ENCODE peak calls at places on chromosomes 7 and 10, in seven cellular contexts. J, T, F, Y, L, G and U are unnamed samples.

GRCh38 chr7:145005601-145006000 is 169.7 kb upstream of the TPK1 start:
- DNase-seq in L (no peak), F (no peak), J (no peak), T (no peak), Y (no peak), G (no peak), U (no peak)

GRCh38 chr10:58254644-58255043 is 13.1 kb downstream of the IPMK start:
- DNase-seq in Y (no peak), G (no peak), F (no peak), L (no peak), T (no peak), J (no peak), U (no peak)

GRCh38 chr7:42237891-42238531 is 1.0 kb upstream of the GLI3 start:
- DNase-seq in Y (no peak), J (no peak), L (peak; percentile 85), T (peak; percentile 49), G (peak; percentile 65), F (no peak), U (peak; percentile 80)

GRCh38 chr7:151122794-151123484 is 36.7 kb downstream of the AGAP3 start:
- DNase-seq in L (no peak), J (no peak), Y (no peak), F (no peak), T (no peak), G (no peak), U (no peak)

GRCh38 chr7:67371429-67372305 is 375.0 kb downstream of the TYW1 start:
- DNase-seq in J (peak; percentile 34), G (peak; percentile 69), F (peak; percentile 47), Y (peak; percentile 61), T (peak; percentile 57), L (peak; percentile 73), U (peak; percentile 92)

GRCh38 chr7:48101880-48102448 is 12.9 kb downstream of the UPP1 start:
- DNase-seq in T (no peak), F (no peak), Y (no peak), J (no peak), L (no peak), G (no peak), U (no peak)

GRCh38 chr7:22653981-22654380 is 73.0 kb upstream of the IL6 start:
- DNase-seq in Y (no peak), J (no peak), F (no peak), L (no peak), G (peak; percentile 84), T (no peak), U (no peak)

GRCh38 chr10:22321156-22321711 is 335 bp downstream of the BMI1 start:
- DNase-seq in L (peak; percentile 64), Y (no peak), G (peak; percentile 67), F (no peak), T (peak; percentile 72), J (peak; percentile 48), U (peak; percentile 68)

GRCh38 chr10:89476676-89477075 is 58.7 kb downstream of the SLC16A12 start:
- DNase-seq in Y (no peak), T (peak; percentile 52), F (no peak), L (no peak), J (no peak), G (no peak), U (no peak)

GRCh38 chr7:144784943-144785342 is 50.9 kb downstream of the TPK1 start:
- DNase-seq in Y (no peak), L (no peak), J (no peak), F (no peak), G (no peak), T (no peak), U (peak; percentile 1)

GRCh38 chr7:17159500-17160037 is 138.9 kb upstream of the AHR start:
- DNase-seq in T (no peak), G (no peak), Y (no peak), L (no peak), J (no peak), F (no peak), U (no peak)

GRCh38 chr7:953547-954327 is 743 bp downstream of the ADAP1 start:
- DNase-seq in T (peak; percentile 71), L (peak; percentile 67), F (no peak), Y (no peak), G (no peak), J (no peak), U (no peak)

GRCh38 chr10:36187382-36188042 is 545.4 kb upstream of the FZD8 start:
- DNase-seq in F (no peak), T (no peak), L (peak; percentile 16), J (no peak), G (no peak), Y (no peak), U (no peak)

GRCh38 chr7:74013539-74014272 is 14.3 kb upstream of the ELN start:
- DNase-seq in G (no peak), J (no peak), F (no peak), Y (no peak), T (no peak), L (no peak), U (no peak)

DNA sequence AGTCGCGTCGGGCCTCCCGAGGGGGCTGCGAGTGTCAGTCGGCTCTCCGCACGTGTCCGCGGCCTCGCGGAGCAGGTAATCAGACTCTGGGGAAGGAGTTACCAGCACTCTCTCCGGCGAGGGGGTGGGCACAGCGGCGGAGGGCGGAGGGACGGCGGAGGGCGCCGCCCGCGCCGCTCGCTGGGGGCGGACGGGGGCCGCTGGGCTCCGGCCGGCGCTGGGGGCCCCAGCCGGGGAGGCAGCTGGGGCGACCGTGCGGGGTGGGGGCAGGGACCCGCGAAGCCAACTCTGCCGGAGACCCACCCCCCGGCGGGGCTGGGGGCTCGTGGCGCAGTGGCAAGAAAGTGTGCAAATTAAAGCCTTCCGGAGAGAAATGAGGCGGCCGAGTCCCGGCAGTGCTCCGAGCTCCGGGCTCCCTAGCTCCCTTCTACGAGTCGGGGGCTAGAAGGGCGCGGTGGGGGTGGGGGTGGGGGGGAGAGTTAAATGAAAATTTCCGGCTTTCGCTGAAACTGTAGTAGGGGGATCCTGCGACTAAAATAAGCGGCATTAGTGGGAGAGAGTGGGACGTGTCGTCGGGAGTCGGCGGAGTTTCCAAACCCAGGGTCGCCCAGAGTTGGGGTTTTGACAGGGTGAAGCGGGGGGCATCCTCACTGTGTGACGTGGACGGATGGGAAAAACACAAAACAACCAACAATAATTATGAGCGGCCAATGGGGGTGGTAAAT is at the start of gene CDK6:
- DNase-seq in L (peak; percentile 61), J (peak; percentile 63), F (no peak), Y (no peak), G (peak; percentile 66), T (peak; percentile 73), U (peak; percentile 62)
- TF ChIP-seq POLR2A in L (peak; percentile 13), J (no peak), F (no peak), Y (no peak), G (no peak), T (peak; percentile 27), U (peak; percentile 81)

GRCh38 chr10:117250409-117250808 is 9.5 kb downstream of the SLC18A2 start:
- DNase-seq in J (no peak), F (no peak), T (no peak), L (no peak), Y (no peak), G (no peak), U (no peak)

GRCh38 chr10:117249493-117250093 is 8.7 kb downstream of the SLC18A2 start:
- DNase-seq in F (no peak), Y (no peak), T (no peak), J (no peak), L (no peak), G (no peak), U (no peak)

GRCh38 chr10:117253908-117254307 is 13.0 kb downstream of the SLC18A2 start:
- DNase-seq in F (no peak), T (no peak), J (no peak), L (no peak), Y (no peak), G (no peak), U (no peak)

GRCh38 chr10:117246997-117247667 is 6.2 kb downstream of the SLC18A2 start:
- DNase-seq in F (no peak), T (no peak), L (no peak), Y (no peak), G (no peak), J (no peak), U (no peak)

DNA sequence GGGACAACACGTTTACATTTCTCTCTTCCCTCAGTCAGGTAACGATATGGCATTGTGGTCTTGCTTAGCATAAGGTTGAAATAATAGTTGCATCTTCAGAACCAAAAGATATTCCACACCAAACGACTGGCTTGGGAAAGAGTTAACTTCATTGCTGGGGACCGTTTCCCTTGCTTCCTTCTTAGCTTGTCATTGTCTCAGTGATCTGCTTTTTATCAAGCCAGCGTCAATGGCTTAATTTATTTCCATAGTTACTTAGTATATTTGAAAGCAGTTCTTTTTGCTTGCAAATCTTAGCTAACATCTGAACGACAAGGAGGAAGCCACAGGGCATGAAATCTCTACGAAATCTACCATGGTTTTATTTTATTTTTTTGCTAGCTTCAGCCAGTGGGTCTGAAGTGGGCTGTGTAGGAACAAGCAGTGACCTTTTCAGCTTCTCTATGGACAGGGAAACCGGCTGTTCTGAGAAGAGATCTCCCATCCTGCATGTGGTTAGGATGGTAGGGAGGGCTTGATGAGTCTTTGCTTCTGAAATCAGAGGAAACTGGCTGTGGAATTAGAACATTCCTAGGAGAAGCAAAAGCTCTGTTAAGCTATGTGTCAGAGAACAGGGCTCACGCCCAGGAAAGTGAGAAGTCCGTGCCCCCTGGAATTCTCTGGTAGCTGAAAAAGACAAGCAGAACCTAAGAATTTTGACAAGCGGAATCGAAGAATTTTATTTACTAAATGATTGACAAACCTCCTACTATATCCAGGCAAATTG is 8.0 kb downstream of the SLC18A2 start:
- DNase-seq in J (no peak), L (no peak), G (no peak), F (no peak), Y (no peak), T (no peak), U (no peak)
- TF ChIP-seq POLR2A in J (no peak), L (no peak), G (no peak), F (no peak), Y (no peak), T (no peak), U (no peak)

DNA sequence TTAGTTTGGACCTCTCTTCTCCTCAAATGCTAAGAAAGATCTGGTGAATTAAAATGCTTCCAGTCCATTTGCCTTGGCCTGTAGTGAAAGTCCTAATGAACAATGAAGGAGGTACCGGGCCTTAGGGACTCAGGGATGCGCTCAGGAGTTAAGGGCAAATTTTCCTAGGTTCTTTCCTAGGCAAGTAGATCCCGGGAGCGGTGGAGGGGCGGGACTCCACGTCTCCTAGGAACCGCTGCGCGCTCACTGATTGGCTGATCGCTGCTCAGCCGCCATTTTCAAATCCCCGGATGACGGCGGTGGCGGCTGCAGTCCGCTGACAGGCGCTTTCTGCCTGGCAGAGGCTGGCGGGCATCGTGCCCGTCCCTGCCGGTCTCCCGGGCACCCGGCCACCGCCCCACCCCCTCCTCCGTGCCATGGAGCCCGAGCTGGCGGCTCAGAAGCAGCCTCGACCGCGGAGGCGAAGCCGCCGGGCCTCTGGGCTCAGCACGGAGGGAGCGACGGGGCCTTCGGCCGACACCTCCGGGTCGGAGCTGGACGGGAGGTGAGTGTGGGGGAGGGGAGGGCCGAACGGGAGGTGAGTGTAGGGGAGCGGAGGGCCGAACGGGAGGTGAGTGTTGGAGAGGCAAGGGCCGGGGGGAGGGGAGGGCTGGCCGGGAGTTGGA is at the start of gene NET1:
- DNase-seq in Y (peak; percentile 83), J (peak; percentile 52), L (peak; percentile 88), G (peak; percentile 95), F (peak; percentile 80), T (peak; percentile 94), U (peak; percentile 70)
- TF ChIP-seq POLR2A in Y (peak; percentile 43), J (peak; percentile 36), L (no peak), G (no peak), F (no peak), T (peak; percentile 68), U (peak; percentile 56)

DNA sequence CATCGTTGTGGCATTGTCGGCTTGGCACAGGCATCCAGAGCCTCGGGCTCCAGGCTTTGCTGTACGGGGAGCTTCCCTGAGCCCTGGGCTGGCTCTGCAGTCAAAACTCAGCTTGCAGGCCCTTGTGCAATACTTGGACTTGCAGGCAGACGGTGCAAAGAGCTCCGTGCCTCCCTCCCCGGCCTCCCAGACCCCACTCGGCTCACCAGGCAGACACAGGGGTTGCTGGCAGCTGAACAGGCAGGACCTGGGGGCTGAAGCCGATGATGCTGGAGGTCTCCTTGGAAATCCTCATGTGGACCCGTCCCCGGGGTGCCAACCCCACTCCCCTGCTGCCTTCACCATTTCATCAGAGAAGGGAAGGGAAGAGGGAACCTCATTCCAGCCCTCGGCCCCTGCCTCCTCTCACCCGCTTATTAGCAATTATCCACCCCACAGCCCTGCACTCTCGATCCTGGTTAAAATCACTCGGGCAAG is 59.6 kb upstream of the GNA12 start:
- DNase-seq in Y (no peak), T (no peak), G (no peak), F (no peak), L (no peak), J (no peak), U (no peak)
- TF ChIP-seq POLR2A in Y (no peak), T (no peak), G (no peak), F (no peak), L (no peak), J (no peak), U (no peak)